ENCODE peak calls at places on chromosomes 6 and 20, in five cellular contexts. H is hepatocyte, L is neuronal stem cell, E is mammary epithelial cell, C is endothelial cell of umbilical vein. D is an unnamed sample.

GRCh38 chr20:49372095-49372734 is 94.4 kb upstream of the ZNFX1 start:
- DNase-seq in H (no peak), L (no peak), E (peak; percentile 74), C (no peak), D (no peak)

GRCh38 chr6:606829-607379 is 50.0 kb downstream of the HUS1B start:
- DNase-seq in H (no peak), L (no peak), E (no peak), C (no peak), D (no peak)

GRCh38 chr6:112235956-112236355 is 18.4 kb downstream of the LAMA4 start:
- DNase-seq in H (no peak), L (no peak), E (peak; percentile 25), C (peak; percentile 86), D (no peak)

GRCh38 chr20:52041966-52042365 is 149.6 kb downstream of the ZFP64 start:
- DNase-seq in H (no peak), L (no peak), E (no peak), C (no peak), D (no peak)

GRCh38 chr20:50395258-50395729 is 114.9 kb upstream of the PTPN1 start:
- DNase-seq in H (no peak), L (no peak), E (no peak), C (no peak), D (no peak)

GRCh38 chr6:156699017-156699421 is 78.2 kb upstream of the ARID1B start:
- DNase-seq in H (no peak), L (no peak), E (peak; percentile 94), C (peak; percentile 74), D (no peak)

GRCh38 chr6:66340736-66341135 is 633.7 kb upstream of the EYS start:
- DNase-seq in H (no peak), L (no peak), E (no peak), C (no peak), D (no peak)

GRCh38 chr6:54288476-54288875 is 19.8 kb upstream of the TINAG start:
- DNase-seq in H (no peak), L (no peak), E (no peak), C (no peak), D (no peak)

GRCh38 chr6:14934844-14935243 is 311.0 kb upstream of the JARID2 start:
- DNase-seq in H (no peak), L (no peak), E (no peak), C (no peak), D (no peak)

GRCh38 chr20:61356171-61356570 is 104.1 kb downstream of the CDH4 start:
- DNase-seq in H (no peak), L (no peak), E (no peak), C (no peak), D (no peak)

GRCh38 chr6:10659697-10660348 is 34.6 kb downstream of the C6orf52 start:
- DNase-seq in H (peak; percentile 61), L (no peak), E (no peak), C (no peak), D (no peak)

GRCh38 chr6:36094238-36094637 is 36.1 kb upstream of the MAPK13 start:
- DNase-seq in H (no peak), L (no peak), E (no peak), C (no peak), D (no peak)

GRCh38 chr6:42704251-42704936 is 18.0 kb downstream of the PRPH2 start:
- DNase-seq in H (no peak), L (no peak), E (no peak), C (no peak), D (peak; percentile 78)

GRCh38 chr6:43215066-43215465 is 14.2 kb downstream of the DNPH1 start:
- DNase-seq in H (no peak), L (no peak), E (no peak), C (no peak), D (no peak)

GRCh38 chr6:75283907-75284284 is 696 bp downstream of the TMEM30A start:
- DNase-seq in H (no peak), L (no peak), E (no peak), C (no peak), D (peak; percentile 15)

GRCh38 chr6:139577124-139577800 is 202.8 kb upstream of the CITED2 start:
- DNase-seq in H (no peak), L (no peak), E (peak; percentile 21), C (no peak), D (no peak)

GRCh38 chr20:61271273-61272221 is 19.5 kb downstream of the CDH4 start:
- DNase-seq in H (peak; percentile 26), L (no peak), E (no peak), C (no peak), D (peak; percentile 61)

GRCh38 chr6:27591660-27592059 is 118.8 kb upstream of the ZNF184 start:
- DNase-seq in H (peak; percentile 55), L (peak; percentile 58), E (peak; percentile 60), C (peak; percentile 32), D (no peak)

GRCh38 chr6:74931567-74931966 is 274.3 kb downstream of the COL12A1 start:
- DNase-seq in H (no peak), L (no peak), E (peak; percentile 60), C (no peak), D (no peak)

GRCh38 chr6:144768676-144769599 is 483.8 kb downstream of the UTRN start:
- DNase-seq in H (no peak), L (no peak), E (no peak), C (no peak), D (no peak)

GRCh38 chr6:6795396-6795795 is 206.9 kb downstream of the LY86 start:
- DNase-seq in H (no peak), L (no peak), E (no peak), C (no peak), D (no peak)

GRCh38 chr6:21438986-21439352 is 154.6 kb upstream of the SOX4 start:
- DNase-seq in H (no peak), L (no peak), E (no peak), C (no peak), D (peak; percentile 69)

GRCh38 chr6:133645000-133645619 is 243.8 kb upstream of the TCF21 start:
- DNase-seq in H (peak; percentile 44), L (no peak), E (no peak), C (no peak), D (no peak)

GRCh38 chr6:37024665-37025337 is 19.3 kb downstream of the FGD2 start:
- DNase-seq in H (no peak), L (no peak), E (peak; percentile 97), C (no peak), D (peak; percentile 88)

GRCh38 chr6:49787176-49787575 is at the start of gene PGK2:
- DNase-seq in H (no peak), L (no peak), E (no peak), C (no peak), D (no peak)

GRCh38 chr20:23178806-23179205 is 92.7 kb upstream of the CD93 start:
- DNase-seq in H (no peak), L (no peak), E (no peak), C (peak; percentile 96), D (no peak)

GRCh38 chr6:32645047-32645703 is 8.0 kb downstream of the HLA-DQA1 start:
- DNase-seq in H (no peak), L (no peak), E (no peak), C (no peak), D (no peak)

GRCh38 chr6:66264376-66264775 is 557.4 kb upstream of the EYS start:
- DNase-seq in H (no peak), L (no peak), E (no peak), C (no peak), D (no peak)

GRCh38 chr20:6397115-6397514 is 274.3 kb upstream of the FERMT1 start:
- DNase-seq in H (no peak), L (no peak), E (no peak), C (no peak), D (no peak)

GRCh38 chr20:1383621-1384404 is 9.0 kb downstream of the FKBP1A start:
- DNase-seq in H (peak; percentile 35), L (no peak), E (no peak), C (no peak), D (no peak)

DNA sequence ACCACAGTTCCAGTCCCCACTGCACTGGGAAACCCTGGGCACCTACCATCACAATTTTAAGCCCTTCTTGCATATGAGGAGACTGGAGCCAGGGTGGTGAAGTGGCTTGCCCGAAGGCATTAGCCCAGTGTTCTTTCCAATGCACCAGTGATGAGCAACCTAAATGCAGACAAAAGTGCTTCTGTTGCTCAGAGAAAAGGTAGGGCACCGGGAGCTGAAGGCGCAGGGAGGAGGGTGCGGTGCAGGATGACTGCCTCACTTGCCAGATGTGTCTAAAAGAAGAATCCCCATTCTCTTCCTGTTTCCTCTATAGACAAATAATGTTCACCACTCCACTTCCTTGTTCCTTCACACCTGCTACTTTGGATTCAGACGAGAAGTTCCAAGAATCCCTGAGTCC is 86.5 kb downstream of the QRSL1 start:
- DNase-seq in H (no peak), L (no peak), E (peak; percentile 86), C (no peak), D (no peak)
- H3K4me2 ChIP-seq in H (no peak overlapping the region), L (no peak overlapping the region), E (peak overlapping the region; percentile 34), C (no peak overlapping the region), D (no peak overlapping the region)

DNA sequence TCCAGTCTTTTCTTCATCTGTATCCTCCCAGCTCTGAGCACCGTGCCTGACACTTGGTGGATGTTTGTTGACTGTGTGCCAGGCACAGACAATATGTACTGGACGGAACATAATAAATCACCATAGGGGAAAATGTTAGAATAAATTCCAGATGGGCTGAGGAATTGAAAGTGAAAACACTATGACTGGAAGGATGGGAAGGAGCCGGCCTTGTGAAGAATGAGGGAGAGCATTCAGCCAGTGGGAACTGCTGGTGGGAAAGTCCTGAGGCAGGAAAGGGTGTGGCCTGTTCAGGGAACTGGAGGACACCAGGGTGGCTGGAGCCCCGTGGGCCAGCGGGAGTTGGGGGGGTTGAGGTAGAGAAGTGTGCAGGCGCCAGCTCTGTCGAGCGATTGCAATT is 75.4 kb downstream of the MTHFD1L start:
- DNase-seq in H (no peak), L (no peak), E (no peak), C (peak; percentile 47), D (no peak)
- H3K36me3 ChIP-seq in H (peaks cover 7% of the 10 kb centered on the region), L (peaks cover 83% of the 10 kb centered on the region), E (peaks cover 29% of the 10 kb centered on the region), C (peaks cover 13% of the 10 kb centered on the region), D (peaks cover 65% of the 10 kb centered on the region)

GRCh38 chr6:137775720-137776119 is 91.3 kb upstream of the TNFAIP3 start:
- DNase-seq in H (no peak), L (no peak), E (no peak), C (peak; percentile 94), D (no peak)
- H3K27ac ChIP-seq in H (peak overlapping the region; percentile 66), L (no peak overlapping the region), E (no peak overlapping the region), C (peak overlapping the region; percentile 56), D (no peak overlapping the region)

GRCh38 chr6:17388365-17388764 is 5.0 kb upstream of the CAP2 start:
- DNase-seq in H (no peak), L (no peak), E (no peak), C (no peak), D (no peak)

GRCh38 chr6:17389274-17389847 is 4.0 kb upstream of the CAP2 start:
- DNase-seq in H (no peak), L (no peak), E (peak; percentile 90), C (no peak), D (no peak)

GRCh38 chr6:17390276-17390675 is 3.1 kb upstream of the CAP2 start:
- DNase-seq in H (no peak), L (no peak), E (peak; percentile 60), C (no peak), D (no peak)

GRCh38 chr6:17381429-17382147 is 11.8 kb upstream of the CAP2 start:
- DNase-seq in H (no peak), L (no peak), E (no peak), C (no peak), D (peak; percentile 90)

DNA sequence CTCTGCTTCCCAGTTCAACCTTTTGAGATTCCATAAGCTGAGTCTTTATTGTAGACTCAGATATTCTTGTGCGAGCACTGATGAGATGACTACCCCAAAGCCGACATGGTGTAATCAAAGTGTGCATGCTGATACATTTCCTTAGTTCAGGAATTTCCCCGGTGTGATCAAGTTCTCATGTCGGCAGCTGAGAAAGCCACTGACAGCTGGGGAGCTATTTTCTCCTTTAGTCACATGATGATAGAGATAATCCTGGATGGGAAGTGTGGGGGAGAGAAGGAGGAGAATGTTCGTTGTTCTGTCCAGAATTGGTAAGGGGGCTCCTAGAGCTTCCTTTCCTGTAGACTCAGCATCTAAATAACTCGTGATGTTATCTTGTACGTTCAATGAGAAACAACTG is 7.7 kb upstream of the CAP2 start:
- DNase-seq in H (no peak), L (no peak), E (peak; percentile 54), C (no peak), D (no peak)
- H3K4me2 ChIP-seq in H (no peak overlapping the region), L (no peak overlapping the region), E (peak overlapping the region; percentile 13), C (no peak overlapping the region), D (no peak overlapping the region)